ENCODE peak calls at places on chromosomes 11 and 22, in five cellular contexts. A, B, T, S and I are unnamed samples.

GRCh38 chr11:13260196-13260962 is 17.2 kb upstream of the BMAL1 start:
- DNase-seq in A (peak), B (no peak), T (no peak), S (no peak), I (no peak)

GRCh38 chr11:94897330-94897768 is 76.0 kb downstream of the CWC15 start:
- DNase-seq in A (peak), B (peak), T (no peak), S (peak), I (peak)

GRCh38 chr22:23073506-23074229 is 3.3 kb downstream of the GNAZ start:
- DNase-seq in A (no peak), B (no peak), T (no peak), S (no peak), I (no peak)

GRCh38 chr22:38766076-38766777 is 10.4 kb upstream of the SUN2 start:
- DNase-seq in A (peak), B (peak), T (no peak), S (peak), I (peak)

GRCh38 chr11:57646756-57647303 is 2.9 kb downstream of the YPEL4 start:
- DNase-seq in A (no peak), B (no peak), T (no peak), S (no peak), I (no peak)

GRCh38 chr11:69417211-69418085 is 64.0 kb upstream of the LINC01488 start:
- DNase-seq in A (peak), B (no peak), T (no peak), S (no peak), I (no peak)

GRCh38 chr22:18947905-18948304 is 11.8 kb upstream of the PRODH start:
- DNase-seq in A (no peak), B (no peak), T (no peak), S (no peak), I (no peak)

GRCh38 chr11:34271727-34272126 is 86.1 kb downstream of the ABTB2 start:
- DNase-seq in A (no peak), B (no peak), T (no peak), S (no peak), I (no peak)

GRCh38 chr11:1768141-1768469 is 4.4 kb upstream of the CTSD start:
- DNase-seq in A (no peak), B (no peak), T (no peak), S (no peak), I (no peak)

GRCh38 chr11:7577226-7577882 is 63.6 kb downstream of the PPFIBP2 start:
- DNase-seq in A (peak), B (no peak), T (no peak), S (no peak), I (no peak)

GRCh38 chr11:27795955-27796861 is 96.0 kb upstream of the BDNF start:
- DNase-seq in A (no peak), B (no peak), T (no peak), S (no peak), I (no peak)

GRCh38 chr11:67410984-67411784 is 4.3 kb upstream of the CARNS1 start:
- DNase-seq in A (no peak), B (no peak), T (no peak), S (no peak), I (no peak)

GRCh38 chr22:41286639-41287091 is 678 bp upstream of the RANGAP1 start:
- DNase-seq in A (peak), B (peak), T (no peak), S (peak), I (no peak)

GRCh38 chr11:46363455-46363920 is 16.2 kb downstream of the DGKZ start:
- DNase-seq in A (peak), B (no peak), T (no peak), S (no peak), I (no peak)

GRCh38 chr22:40818192-40818746 is 877 bp downstream of the SLC25A17 start:
- DNase-seq in A (no peak), B (no peak), T (no peak), S (no peak), I (no peak)

GRCh38 chr11:19711911-19712280 is 741 bp upstream of the NAV2 start:
- DNase-seq in A (no peak), B (no peak), T (no peak), S (no peak), I (peak)

GRCh38 chr11:73140213-73141030 is 1.7 kb downstream of the FCHSD2 start:
- DNase-seq in A (peak), B (no peak), T (no peak), S (no peak), I (peak)

GRCh38 chr11:76208829-76209670 is 2.7 kb upstream of the WNT11 start:
- DNase-seq in A (peak), B (peak), T (no peak), S (peak), I (peak)

GRCh38 chr22:41840216-41840615 is 7.3 kb downstream of the SREBF2 start:
- DNase-seq in A (no peak), B (no peak), T (no peak), S (no peak), I (no peak)

GRCh38 chr22:39556970-39557811 is 13.4 kb upstream of the CACNA1I start:
- DNase-seq in A (peak), B (peak), T (no peak), S (peak), I (no peak)

GRCh38 chr11:15027011-15027410 is 46.4 kb upstream of the CALCB start:
- DNase-seq in A (no peak), B (no peak), T (no peak), S (no peak), I (no peak)

GRCh38 chr11:8566613-8567210 is 27.3 kb downstream of the STK33 start:
- DNase-seq in A (peak), B (no peak), T (peak), S (no peak), I (peak)

GRCh38 chr11:69253028-69253427 is 40.9 kb upstream of the MYEOV start:
- DNase-seq in A (peak), B (no peak), T (no peak), S (no peak), I (no peak)

GRCh38 chr11:36339899-36340298 is 43.8 kb downstream of the PRR5L start:
- DNase-seq in A (no peak), B (no peak), T (no peak), S (no peak), I (no peak)

GRCh38 chr11:27241316-27242122 is 121.5 kb downstream of the CCDC34 start:
- DNase-seq in A (peak), B (no peak), T (no peak), S (no peak), I (no peak)

GRCh38 chr11:35141538-35141937 is 2.6 kb downstream of the CD44 start:
- DNase-seq in A (no peak), B (peak), T (no peak), S (no peak), I (no peak)

GRCh38 chr22:19816372-19817119 is 38.1 kb downstream of the GNB1L start:
- DNase-seq in A (no peak), B (no peak), T (no peak), S (peak), I (no peak)

GRCh38 chr22:17990942-17991341 is 33.4 kb downstream of the MICAL3 start:
- DNase-seq in A (no peak), B (no peak), T (no peak), S (no peak), I (no peak)

GRCh38 chr11:73085189-73085875 is 56.8 kb downstream of the FCHSD2 start:
- DNase-seq in A (peak), B (no peak), T (no peak), S (no peak), I (no peak)

GRCh38 chr22:50613291-50613981 is 12.8 kb downstream of the MAPK8IP2 start:
- DNase-seq in A (no peak), B (no peak), T (no peak), S (no peak), I (peak)
- TF ChIP-seq CTCF in A (no peak), B (no peak), T (no peak), S (no peak), I (no peak)

GRCh38 chr22:46027219-46028068 is 50.5 kb upstream of the WNT7B start:
- DNase-seq in A (no peak), B (no peak), T (no peak), S (no peak), I (no peak)
- TF ChIP-seq CTCF in A (no peak), B (no peak), T (no peak), S (no peak), I (no peak)

GRCh38 chr22:24437820-24438328 is 10.5 kb downstream of the ADORA2A start:
- DNase-seq in A (no peak), B (no peak), T (no peak), S (no peak), I (peak)
- TF ChIP-seq CTCF in A (peak), B (no peak), T (no peak), S (no peak), I (peak)

GRCh38 chr22:26679003-26679629 is 21.7 kb downstream of the MIAT start:
- DNase-seq in A (peak), B (peak), T (peak), S (peak), I (peak)

GRCh38 chr22:26684173-26684572 is 26.8 kb downstream of the MIAT start:
- DNase-seq in A (no peak), B (no peak), T (no peak), S (no peak), I (no peak)

GRCh38 chr22:26680485-26680884 is 23.1 kb downstream of the MIAT start:
- DNase-seq in A (no peak), B (no peak), T (no peak), S (no peak), I (no peak)

GRCh38 chr22:26677217-26677616 is 19.8 kb downstream of the MIAT start:
- DNase-seq in A (no peak), B (no peak), T (no peak), S (no peak), I (no peak)

DNA sequence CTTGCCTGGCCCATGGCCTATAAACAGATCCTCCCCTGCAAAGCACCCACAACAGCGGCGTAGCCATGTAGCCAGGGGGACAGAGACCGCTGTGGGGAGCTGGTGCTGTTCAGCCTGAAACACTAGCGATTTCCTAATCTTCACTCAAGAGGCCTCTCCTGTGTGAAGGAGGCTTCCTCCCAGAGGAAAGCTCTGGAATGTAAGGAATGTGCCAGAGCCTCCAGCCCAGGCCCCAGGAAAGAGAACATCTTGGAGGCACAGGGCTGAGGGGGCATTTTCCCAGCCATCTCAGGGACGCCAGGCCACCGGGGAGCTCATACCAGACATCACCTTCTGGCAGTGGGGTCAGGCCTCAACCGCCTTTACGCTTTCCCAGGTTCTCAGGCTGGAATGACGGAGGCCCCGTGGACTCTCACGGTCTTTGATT is 24.0 kb downstream of the MIAT start:
- DNase-seq in A (peak), B (no peak), T (no peak), S (no peak), I (no peak)
- TF ChIP-seq CTCF in A (no peak), B (no peak), T (no peak), S (no peak), I (no peak)